ENCODE peak calls at places on chromosomes 1 and 21, in ten cellular contexts. G is K562; A is non-pigmented ciliary epithelial cell; X is fibroblast of pulmonary artery; F is psoas muscle; C is NCI-H526 treated with DMSO at 0.1 percent for 48 hours; R is activated T-cell treated with anti-CD3 and anti-CD28 coated beads, Interleukin-2, amount 50 U/mL, for 72 hours; B is colonic mucosa; J is breast epithelium; N is left ventricle myocardium inferior. T is an unnamed sample.

GRCh38 chr1:49351744-49352143 is 575.1 kb upstream of the BEND5 start:
- DNase-seq in G (no peak), A (peak; percentile 31), X (no peak), F (no peak), C (no peak), R (no peak), B (no peak), J (no peak), N (no peak), T (no peak)

GRCh38 chr1:84674021-84674420 is 16.2 kb downstream of the SSX2IP start:
- DNase-seq in G (no peak), A (no peak), X (no peak), F (no peak), C (no peak), R (no peak), B (no peak), J (no peak), N (no peak), T (no peak)

GRCh38 chr1:192439373-192440025 is 122.7 kb downstream of the RGS21 start:
- DNase-seq in G (no peak), A (peak; percentile 53), X (peak; percentile 58), F (no peak), C (no peak), R (no peak), B (no peak), J (no peak), N (no peak), T (no peak)

GRCh38 chr1:206732508-206732907 is 38.1 kb upstream of the IL19 start:
- DNase-seq in G (no peak), A (no peak), X (no peak), F (no peak), C (no peak), R (no peak), B (no peak), J (no peak), N (no peak), T (peak; percentile 35)

GRCh38 chr21:42405064-42406059 is 1.7 kb downstream of the UBASH3A start:
- DNase-seq in G (no peak), A (no peak), X (no peak), F (no peak), C (no peak), R (no peak), B (no peak), J (no peak), N (no peak), T (no peak)

GRCh38 chr1:111006556-111006955 is 42.8 kb upstream of the LRIF1 start:
- DNase-seq in G (no peak), A (no peak), X (no peak), F (no peak), C (no peak), R (no peak), B (no peak), J (no peak), N (no peak), T (no peak)

GRCh38 chr1:201176931-201177330 is 13.7 kb upstream of the IGFN1 start:
- DNase-seq in G (no peak), A (no peak), X (no peak), F (peak; percentile 21), C (no peak), R (no peak), B (peak; percentile 36), J (no peak), N (no peak), T (no peak)

GRCh38 chr1:186154651-186155050 is 220.4 kb downstream of the TPR start:
- DNase-seq in G (no peak), A (no peak), X (no peak), F (no peak), C (no peak), R (no peak), B (no peak), J (no peak), N (no peak), T (no peak)

GRCh38 chr1:153697191-153697872 is 18.8 kb downstream of the NPR1 start:
- DNase-seq in G (peak; percentile 93), A (no peak), X (peak; percentile 97), F (peak; percentile 73), C (no peak), R (no peak), B (no peak), J (no peak), N (peak; percentile 31), T (no peak)

GRCh38 chr1:240768979-240769378 is 157.0 kb upstream of the GREM2 start:
- DNase-seq in G (no peak), A (no peak), X (no peak), F (no peak), C (no peak), R (no peak), B (no peak), J (no peak), N (no peak), T (no peak)

GRCh38 chr1:29002792-29003191 is 88.4 kb downstream of the EPB41 start:
- DNase-seq in G (no peak), A (no peak), X (no peak), F (no peak), C (no peak), R (no peak), B (no peak), J (no peak), N (no peak), T (no peak)

GRCh38 chr1:5891736-5892135 is 100.5 kb downstream of the NPHP4 start:
- DNase-seq in G (no peak), A (peak; percentile 10), X (peak; percentile 30), F (no peak), C (no peak), R (no peak), B (no peak), J (no peak), N (no peak), T (no peak)

GRCh38 chr1:232218955-232219865 is 410.7 kb downstream of the SIPA1L2 start:
- DNase-seq in G (no peak), A (no peak), X (no peak), F (peak; percentile 15), C (no peak), R (no peak), B (no peak), J (no peak), N (peak; percentile 29), T (no peak)

GRCh38 chr1:175373786-175374623 is 181.4 kb upstream of the KIAA0040 start:
- DNase-seq in G (peak; percentile 80), A (no peak), X (peak; percentile 5), F (no peak), C (peak; percentile 30), R (peak; percentile 19), B (peak; percentile 23), J (no peak), N (no peak), T (no peak)

GRCh38 chr1:244237445-244237844 is 186.4 kb downstream of the ZBTB18 start:
- DNase-seq in G (no peak), A (no peak), X (no peak), F (no peak), C (no peak), R (no peak), B (no peak), J (no peak), N (no peak), T (no peak)

GRCh38 chr1:180273066-180273465 is 43.0 kb downstream of the LHX4 start:
- DNase-seq in G (no peak), A (no peak), X (no peak), F (no peak), C (no peak), R (no peak), B (no peak), J (no peak), N (no peak), T (no peak)

GRCh38 chr21:35178812-35179211 is 129.7 kb upstream of the RUNX1 start:
- DNase-seq in G (no peak), A (no peak), X (no peak), F (no peak), C (no peak), R (peak; percentile 35), B (no peak), J (no peak), N (no peak), T (no peak)

GRCh38 chr1:213986020-213986924 is 1.5 kb upstream of the PROX1 start:
- DNase-seq in G (no peak), A (no peak), X (no peak), F (no peak), C (peak; percentile 14), R (no peak), B (no peak), J (no peak), N (no peak), T (no peak)

GRCh38 chr1:185551008-185551407 is 183.2 kb upstream of the HMCN1 start:
- DNase-seq in G (no peak), A (no peak), X (no peak), F (peak; percentile 18), C (no peak), R (no peak), B (no peak), J (no peak), N (no peak), T (no peak)

GRCh38 chr21:16476056-16476850 is 746.5 kb downstream of the USP25 start:
- DNase-seq in G (no peak), A (no peak), X (peak; percentile 35), F (no peak), C (no peak), R (no peak), B (no peak), J (no peak), N (no peak), T (no peak)

GRCh38 chr1:168783424-168783823 is 54.4 kb upstream of the DPT start:
- DNase-seq in G (no peak), A (no peak), X (no peak), F (no peak), C (no peak), R (no peak), B (no peak), J (no peak), N (no peak), T (no peak)

GRCh38 chr1:81920245-81920740 is 119.6 kb downstream of the ADGRL2 start:
- DNase-seq in G (no peak), A (peak; percentile 22), X (peak; percentile 80), F (peak; percentile 46), C (no peak), R (no peak), B (no peak), J (no peak), N (peak; percentile 16), T (no peak)

GRCh38 chr1:160168609-160169369 is 17.4 kb downstream of the ATP1A4 start:
- DNase-seq in G (no peak), A (no peak), X (no peak), F (peak; percentile 17), C (no peak), R (no peak), B (no peak), J (no peak), N (no peak), T (no peak)

GRCh38 chr1:151612506-151613274 is 840 bp downstream of the SNX27 start:
- DNase-seq in G (peak; percentile 65), A (no peak), X (peak; percentile 27), F (peak; percentile 41), C (no peak), R (peak; percentile 42), B (peak; percentile 44), J (no peak), N (peak; percentile 22), T (peak; percentile 55)

GRCh38 chr1:209875510-209875909 is 47.7 kb downstream of the UTP25 start:
- DNase-seq in G (no peak), A (no peak), X (peak; percentile 77), F (no peak), C (peak; percentile 2), R (no peak), B (no peak), J (no peak), N (no peak), T (no peak)

GRCh38 chr1:20100632-20101355 is 18.5 kb downstream of the PLA2G2D start:
- DNase-seq in G (peak; percentile 49), A (peak; percentile 14), X (peak; percentile 74), F (no peak), C (peak; percentile 0), R (peak; percentile 41), B (peak; percentile 49), J (no peak), N (no peak), T (no peak)

GRCh38 chr1:179079113-179079761 is 2.6 kb upstream of the TOR3A start:
- DNase-seq in G (peak; percentile 59), A (peak; percentile 30), X (peak; percentile 89), F (no peak), C (peak; percentile 97), R (peak; percentile 45), B (peak; percentile 67), J (peak; percentile 50), N (no peak), T (no peak)

GRCh38 chr1:3012511-3013291 is 8.6 kb upstream of the ACTRT2 start:
- DNase-seq in G (peak; percentile 91), A (no peak), X (no peak), F (peak; percentile 57), C (no peak), R (peak; percentile 56), B (peak; percentile 57), J (peak; percentile 19), N (peak; percentile 48), T (no peak)

T was measured in left lobe of liver.